ENCODE peak calls at places on chromosomes 16 and 17, in six cellular contexts. O is HCT116; Z is left ventricle myocardium inferior; V is naive thymus-derived CD4-positive, alpha-beta T cell; K is cardiac muscle cell; I is stomach. E is an unnamed sample. For H3K4me1, the result is how much of the 10 kb centered on the place peaks cover.

GRCh38 chr17:3693829-3694231 is 2.1 kb downstream of the P2RX5 start:
- DNase-seq in I (no peak), V (no peak), K (no peak), Z (no peak), O (no peak), E (peak)

GRCh38 chr17:57355090-57355859 is 99.0 kb downstream of the MSI2 start:
- DNase-seq in V (no peak), K (peak), I (peak), Z (no peak), O (no peak), E (no peak)

GRCh38 chr16:56984639-56985038 is 4.7 kb upstream of the NLRC5 start:
- DNase-seq in O (peak), Z (no peak), K (no peak), V (no peak), I (no peak), E (no peak)

GRCh38 chr17:36731091-36731490 is 129.7 kb downstream of the MRM1 start:
- DNase-seq in I (no peak), Z (no peak), O (no peak), V (no peak), K (no peak), E (no peak)

GRCh38 chr17:75130632-75131277 is 787 bp downstream of the NT5C start:
- DNase-seq in K (peak), V (peak), Z (peak), I (peak), O (peak), E (peak)

GRCh38 chr17:62653831-62654829 is 26.7 kb downstream of the MRC2 start:
- DNase-seq in O (no peak), I (peak), V (no peak), K (peak), Z (peak), E (no peak)

GRCh38 chr17:80945736-80946135 is 45.9 kb upstream of the CHMP6 start:
- DNase-seq in V (no peak), Z (peak), O (no peak), K (no peak), I (no peak), E (no peak)

GRCh38 chr17:20008242-20009051 is 712 bp upstream of the SPECC1 start:
- DNase-seq in V (no peak), O (no peak), K (peak), Z (peak), I (no peak), E (no peak)

GRCh38 chr16:51131619-51132018 is 19.5 kb downstream of the SALL1 start:
- DNase-seq in Z (no peak), I (no peak), V (no peak), K (no peak), O (no peak), E (no peak)

GRCh38 chr17:19978206-19978802 is 676 bp upstream of the AKAP10 start:
- DNase-seq in Z (no peak), V (no peak), O (no peak), K (no peak), I (no peak), E (no peak)

GRCh38 chr17:78176548-78177025 is 8.2 kb downstream of the SYNGR2 start:
- DNase-seq in I (peak), O (no peak), K (peak), Z (peak), V (peak), E (peak)

GRCh38 chr17:45382982-45383381 is 49.7 kb downstream of the ARHGAP27 start:
- DNase-seq in O (no peak), K (no peak), I (no peak), V (no peak), Z (no peak), E (no peak)

GRCh38 chr17:21687136-21687953 is 5.0 kb upstream of the KCNJ18 start:
- DNase-seq in K (no peak), O (no peak), I (no peak), V (no peak), Z (no peak), E (no peak)

GRCh38 chr17:50169121-50169764 is 3.4 kb downstream of the SGCA start:
- DNase-seq in V (peak), O (peak), I (no peak), K (peak), Z (no peak), E (peak)

GRCh38 chr16:15811778-15812750 is 44.8 kb downstream of the MYH11 start:
- DNase-seq in I (peak), O (no peak), K (peak), V (no peak), Z (no peak), E (no peak)

GRCh38 chr17:52157161-52157560 is 1.4 kb downstream of the CA10 start:
- DNase-seq in V (no peak), Z (no peak), K (no peak), I (no peak), O (no peak), E (no peak)

GRCh38 chr17:40803617-40804082 is 3.9 kb upstream of the KRT28 start:
- DNase-seq in K (peak), O (peak), I (peak), Z (peak), V (peak), E (peak)

GRCh38 chr17:44971776-44972483 is 3.8 kb upstream of the C1QL1 start:
- DNase-seq in Z (no peak), K (no peak), O (no peak), I (no peak), V (no peak), E (no peak)

GRCh38 chr16:81614654-81615359 is 164.3 kb upstream of the PLCG2 start:
- DNase-seq in O (no peak), V (no peak), K (no peak), Z (no peak), I (no peak), E (no peak)

GRCh38 chr17:82177761-82178498 is 34.7 kb downstream of the CCDC57 start:
- DNase-seq in V (no peak), I (no peak), K (no peak), O (no peak), Z (no peak), E (no peak)

GRCh38 chr17:28908640-28909098 is 5.8 kb upstream of the DHRS13 start:
- DNase-seq in K (no peak), V (no peak), Z (no peak), O (no peak), I (no peak), E (no peak)

GRCh38 chr17:29342148-29342765 is 47.9 kb upstream of the TAOK1 start:
- DNase-seq in O (no peak), V (no peak), Z (no peak), I (no peak), K (no peak), E (no peak)

GRCh38 chr17:66302761-66303626 is 581 bp downstream of the PRKCA start:
- DNase-seq in K (peak), I (peak), V (peak), O (no peak), Z (peak), E (peak)

GRCh38 chr17:12256380-12256995 is 235.8 kb downstream of the MAP2K4 start:
- DNase-seq in K (peak), Z (no peak), O (peak), I (peak), V (no peak), E (no peak)

GRCh38 chr17:70869402-70870085 is 700.2 kb downstream of the KCNJ2 start:
- DNase-seq in I (no peak), V (no peak), K (no peak), Z (no peak), O (no peak), E (no peak)

GRCh38 chr17:1918346-1919021 is 88.7 kb downstream of the RPA1 start:
- DNase-seq in Z (no peak), V (no peak), I (no peak), K (no peak), O (no peak), E (no peak)

GRCh38 chr17:50064253-50064991 is 8.5 kb downstream of the ITGA3 start:
- DNase-seq in V (no peak), I (no peak), O (peak), K (peak), Z (no peak), E (no peak)

GRCh38 chr16:85916141-85916890 is 17.4 kb downstream of the IRF8 start:
- DNase-seq in Z (peak), O (no peak), V (no peak), K (peak), I (peak), E (no peak)

GRCh38 chr16:11627822-11628457 is 40.3 kb upstream of the SNN start:
- DNase-seq in I (peak), Z (no peak), K (no peak), O (peak), V (no peak), E (no peak)

GRCh38 chr17:78000351-78000750 is 41.8 kb downstream of the TNRC6C start:
- DNase-seq in Z (no peak), K (no peak), I (no peak), O (no peak), V (no peak), E (no peak)

GRCh38 chr17:72555052-72555451 is 434.2 kb downstream of the SOX9 start:
- DNase-seq in K (no peak), I (no peak), Z (no peak), O (no peak), V (no peak), E (no peak)

GRCh38 chr17:82497483-82498405 is 21.8 kb upstream of the FOXK2 start:
- DNase-seq in Z (no peak), O (no peak), K (peak), V (peak), I (no peak), E (peak)

GRCh38 chr17:43515641-43516040 is 30.5 kb downstream of the ETV4 start:
- DNase-seq in Z (no peak), V (no peak), O (no peak), K (no peak), I (no peak), E (no peak)
- H3K27ac ChIP-seq in Z (peak), V (no peak), O (no peak), K (no peak), I (no peak), E (no peak)

DNA sequence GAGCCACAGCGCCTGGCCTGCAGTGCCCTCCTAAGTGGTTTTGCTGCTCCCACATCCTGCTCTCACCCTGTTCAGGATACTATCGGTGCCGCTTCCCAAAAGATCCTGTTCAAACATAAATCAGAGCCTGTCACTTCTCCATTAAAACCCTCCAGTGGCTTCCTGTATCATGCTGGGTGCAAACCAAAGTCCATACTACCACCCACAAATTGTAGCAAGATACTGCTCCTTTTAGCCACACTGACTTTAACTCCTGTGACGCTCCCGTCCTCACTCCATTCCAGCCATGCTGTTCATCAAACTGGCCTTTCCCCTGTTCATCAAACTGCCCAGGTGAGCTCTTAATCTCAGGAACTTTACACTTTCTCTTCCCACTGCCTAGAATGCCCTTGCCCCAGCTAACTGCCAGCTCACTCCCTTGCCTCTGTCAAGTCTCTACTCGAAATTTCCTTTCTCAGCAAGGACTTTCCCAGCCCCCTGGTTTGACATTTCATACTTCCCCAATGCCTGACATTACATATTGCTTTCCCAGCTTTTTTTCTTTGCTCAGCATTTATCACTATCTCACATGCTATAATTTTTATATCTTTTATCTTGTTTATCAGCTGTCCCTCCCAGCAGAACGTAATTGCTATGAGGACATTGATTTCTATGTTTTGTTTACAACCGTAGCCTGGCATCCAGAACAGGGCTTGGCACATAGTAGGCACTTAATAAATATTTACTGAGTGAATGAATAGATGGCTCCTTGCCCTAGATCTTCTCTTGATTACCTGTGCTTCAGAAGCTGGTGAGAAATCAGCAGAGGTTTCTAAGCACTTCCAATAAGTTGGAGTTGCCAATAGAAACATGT is 44.3 kb upstream of the SMURF2 start:
- DNase-seq in V (no peak), K (no peak), O (peak), Z (no peak), I (no peak), E (no peak)
- H3K4me1 ChIP-seq in V (under half), K (under half), O (half or more), Z (under half), I (under half), E (under half)

DNA sequence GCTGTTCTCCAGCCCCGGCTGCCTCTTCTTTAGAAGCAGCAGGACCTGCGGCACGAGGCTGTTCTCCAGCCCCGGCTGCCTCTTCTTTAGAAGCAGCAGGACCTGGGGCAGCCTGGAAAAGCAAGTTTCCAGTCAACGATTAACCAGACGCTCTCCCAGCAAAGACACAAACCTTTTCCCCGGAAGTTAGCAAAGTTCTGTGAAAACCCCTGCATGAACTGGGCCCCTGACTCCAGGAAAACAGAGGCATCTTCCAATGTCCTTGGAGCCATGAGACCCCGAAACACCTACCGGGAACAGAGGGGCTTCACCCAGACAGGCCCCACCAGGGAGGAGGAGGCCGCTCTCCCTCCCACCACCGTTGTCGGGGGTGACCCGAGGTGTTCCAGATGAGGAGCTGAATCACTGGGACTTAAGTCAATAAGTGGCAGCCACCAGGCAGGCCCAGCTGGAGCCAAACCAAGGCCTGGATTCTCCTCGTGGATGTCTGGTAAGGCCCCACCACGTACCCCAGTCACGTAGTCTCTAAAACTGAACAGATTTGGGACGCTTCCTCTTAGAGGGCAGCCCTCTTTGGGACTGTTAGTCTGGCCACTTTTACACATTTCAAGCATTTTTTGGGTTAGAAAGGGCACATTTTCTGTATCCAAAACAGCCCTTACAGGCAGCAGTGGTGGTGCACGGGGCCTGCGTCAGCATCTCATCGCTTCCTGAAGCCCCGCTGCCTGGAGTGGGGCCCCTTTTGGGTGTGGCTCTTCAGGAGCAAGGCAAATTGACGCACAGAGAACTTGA is at the start of gene RPH3AL:
- DNase-seq in K (peak), O (peak), V (no peak), Z (no peak), I (peak), E (no peak)
- H3K4me3 ChIP-seq in K (peak), O (peak), V (no peak), Z (peak), I (peak), E (no peak)

DNA sequence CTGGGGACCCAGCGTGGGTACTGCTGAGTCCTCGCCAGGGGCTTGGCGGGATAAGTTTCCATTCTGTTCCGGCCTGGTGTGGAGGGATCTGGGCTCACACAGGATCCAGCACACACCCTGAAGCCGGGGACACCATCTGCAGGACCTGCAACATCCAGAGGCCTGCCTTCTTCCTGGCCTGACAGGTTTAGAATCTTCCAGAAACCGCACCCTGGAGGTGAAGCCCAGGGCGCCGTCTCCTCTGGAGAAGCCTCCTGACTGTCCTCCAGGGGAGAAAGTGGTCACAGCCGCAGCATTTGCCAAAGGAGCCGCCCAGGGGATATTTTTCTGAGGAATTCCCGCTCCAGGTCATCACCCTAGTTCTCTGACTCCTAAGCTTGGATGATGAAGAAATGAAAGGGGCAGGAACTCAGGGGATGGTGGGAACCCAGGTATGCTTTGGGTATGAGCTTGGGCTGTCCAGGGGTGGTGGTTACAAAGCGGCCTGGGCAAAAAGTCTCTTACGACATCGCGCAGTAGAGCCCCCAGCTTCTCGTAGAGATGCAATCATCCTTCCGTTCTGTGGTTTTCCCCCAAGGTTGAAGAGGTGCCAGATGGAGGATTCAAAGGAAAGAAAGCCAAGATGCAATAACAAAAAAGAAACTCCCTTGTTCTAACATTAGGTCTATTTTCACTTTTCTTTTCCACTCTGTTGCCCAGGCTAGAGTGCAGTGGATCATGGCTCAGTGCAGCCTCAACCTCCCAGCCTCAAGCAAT is 9.1 kb upstream of the CRISPLD2 start:
- DNase-seq in V (no peak), I (no peak), O (no peak), K (no peak), Z (no peak), E (no peak)
- H3K27ac ChIP-seq in V (no peak), I (peak), O (no peak), K (no peak), Z (no peak), E (no peak)

GRCh38 chr17:31534223-31534888 is 142.9 kb downstream of the RAB11FIP4 start:
- DNase-seq in O (no peak), V (no peak), I (no peak), Z (no peak), K (no peak), E (no peak)

GRCh38 chr17:31533546-31534155 is 142.2 kb downstream of the RAB11FIP4 start:
- DNase-seq in O (peak), Z (no peak), V (no peak), K (peak), I (peak), E (no peak)

GRCh38 chr17:31536451-31536850 is 145.0 kb downstream of the RAB11FIP4 start:
- DNase-seq in K (no peak), Z (no peak), I (no peak), V (no peak), O (no peak), E (no peak)

GRCh38 chr17:31537558-31537957 is 146.1 kb downstream of the RAB11FIP4 start:
- DNase-seq in V (no peak), Z (no peak), O (no peak), I (peak), K (no peak), E (no peak)

DNA sequence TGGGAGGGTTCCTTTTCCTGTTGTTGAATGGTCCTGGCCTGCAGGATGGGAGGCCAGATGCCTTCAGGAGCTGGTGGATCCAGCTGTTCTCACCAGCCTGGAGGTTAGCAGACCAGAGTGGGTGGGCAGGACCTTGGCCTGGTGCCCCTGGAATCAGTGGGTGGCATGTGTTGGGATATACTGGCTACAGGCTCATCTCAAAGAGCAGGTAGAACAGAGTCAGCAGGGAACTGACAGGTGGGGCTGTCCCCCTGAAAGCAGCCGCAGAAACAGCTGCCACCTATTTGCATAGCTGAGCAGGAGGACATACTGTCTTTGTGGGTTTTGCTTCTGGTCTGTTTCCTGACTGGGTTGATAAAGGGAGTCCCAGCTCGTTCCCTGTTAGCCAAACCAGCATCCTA is 144.1 kb downstream of the RAB11FIP4 start:
- DNase-seq in V (no peak), Z (no peak), I (no peak), K (no peak), O (no peak), E (peak)
- H3K4me1 ChIP-seq in V (under half), Z (under half), I (under half), K (under half), O (under half), E (under half)

GRCh38 chr16:79752421-79752820 is 151.9 kb upstream of the MAF start:
- DNase-seq in O (no peak), V (no peak), I (no peak), Z (no peak), K (no peak), E (no peak)

GRCh38 chr16:79757163-79757562 is 156.6 kb upstream of the MAF start:
- DNase-seq in Z (no peak), I (no peak), V (no peak), K (no peak), O (no peak), E (no peak)

GRCh38 chr16:79756571-79756970 is 156.0 kb upstream of the MAF start:
- DNase-seq in V (no peak), O (no peak), K (no peak), Z (no peak), I (no peak), E (no peak)

GRCh38 chr16:79751785-79752184 is 151.2 kb upstream of the MAF start:
- DNase-seq in O (no peak), I (no peak), K (no peak), Z (no peak), V (no peak), E (no peak)

GRCh38 chr16:79754081-79754872 is 153.7 kb upstream of the MAF start:
- DNase-seq in K (no peak), I (no peak), O (no peak), V (no peak), Z (no peak), E (no peak)
- H3K4me3 ChIP-seq in K (no peak), I (no peak), O (no peak), V (no peak), Z (no peak), E (no peak)

GRCh38 chr16:25171390-25171789 is 45.4 kb upstream of the AQP8 start:
- DNase-seq in O (no peak), I (no peak), Z (no peak), V (no peak), K (no peak), E (no peak)
- H3K27ac ChIP-seq in O (no peak), I (no peak), Z (no peak), V (no peak), K (no peak), E (no peak)

GRCh38 chr17:64087252-64088005 is 42.5 kb downstream of the ERN1 start:
- DNase-seq in V (no peak), Z (no peak), K (no peak), O (no peak), I (no peak), E (no peak)
- H3K4me1 ChIP-seq in V (half or more), Z (under half), K (under half), O (half or more), I (half or more), E (under half)

DNA sequence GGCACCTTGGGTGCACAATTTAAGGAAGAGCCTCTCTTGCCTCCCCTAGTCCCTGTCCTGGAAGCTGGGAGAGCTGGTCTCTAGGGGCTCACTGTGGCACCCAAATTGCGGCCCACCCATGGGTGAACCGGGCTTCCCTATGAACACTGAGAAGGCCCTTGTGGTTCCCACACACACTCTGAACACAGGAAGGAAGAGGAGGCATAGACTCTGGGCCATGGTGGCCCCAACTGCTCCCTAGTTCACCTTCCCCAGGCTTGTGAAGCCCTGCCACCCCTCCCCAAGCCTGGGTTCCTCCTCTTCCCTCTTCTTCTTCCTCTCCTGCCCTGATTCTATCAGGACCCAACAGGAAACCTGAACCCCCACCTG is 10.5 kb downstream of the SREBF1 start:
- DNase-seq in O (no peak), Z (no peak), K (no peak), V (no peak), I (no peak), E (no peak)
- H3K4me3 ChIP-seq in O (peak), Z (no peak), K (no peak), V (no peak), I (no peak), E (no peak)

E was measured in CD4-positive, CD25-positive, alpha-beta regulatory T cell.